ENCODE peak calls at places on chromosomes 7 and 10, in eight cellular contexts. One of them, this sample, is unnamed.

GRCh38 chr10:86979977-86980448 is 11.7 kb downstream of the ADIRF start:
- DNase-seq in Ammon's horn: no peak
- DNase-seq in activated naive CD8-positive, alpha-beta T cell treated with anti-CD3 and anti-CD28 coated beads, Interleukin-2, amount 50 U/mL, for 24 hours: no peak
- DNase-seq in COLO829: no peak
- DNase-seq in left colon: no peak
- DNase-seq in astrocyte of the hippocampus: no peak
- DNase-seq in stimulated activated CD4-positive, alpha-beta T cell treated with anti-CD3 and anti-CD28 coated beads, Interleukin-2, amount 100 ng/mL, for 48 hours: no peak
- DNase-seq in Calu3: no peak
- DNase-seq in this sample: no peak

GRCh38 chr7:118563311-118563710 is 338.8 kb downstream of the ANKRD7 start:
- DNase-seq in Ammon's horn: no peak
- DNase-seq in activated naive CD8-positive, alpha-beta T cell treated with anti-CD3 and anti-CD28 coated beads, Interleukin-2, amount 50 U/mL, for 24 hours: no peak
- DNase-seq in COLO829: no peak
- DNase-seq in left colon: no peak
- DNase-seq in astrocyte of the hippocampus: no peak
- DNase-seq in stimulated activated CD4-positive, alpha-beta T cell treated with anti-CD3 and anti-CD28 coated beads, Interleukin-2, amount 100 ng/mL, for 48 hours: no peak
- DNase-seq in Calu3: no peak
- DNase-seq in this sample: no peak

GRCh38 chr10:60480865-60481563 is 91.3 kb upstream of the ANK3 start:
- DNase-seq in Ammon's horn: peak
- DNase-seq in activated naive CD8-positive, alpha-beta T cell treated with anti-CD3 and anti-CD28 coated beads, Interleukin-2, amount 50 U/mL, for 24 hours: no peak
- DNase-seq in COLO829: peak
- DNase-seq in left colon: no peak
- DNase-seq in astrocyte of the hippocampus: peak
- DNase-seq in stimulated activated CD4-positive, alpha-beta T cell treated with anti-CD3 and anti-CD28 coated beads, Interleukin-2, amount 100 ng/mL, for 48 hours: no peak
- DNase-seq in Calu3: peak
- DNase-seq in this sample: peak

GRCh38 chr10:30736685-30737232 is 107.2 kb upstream of the LYZL2 start:
- DNase-seq in Ammon's horn: no peak
- DNase-seq in activated naive CD8-positive, alpha-beta T cell treated with anti-CD3 and anti-CD28 coated beads, Interleukin-2, amount 50 U/mL, for 24 hours: peak
- DNase-seq in COLO829: peak
- DNase-seq in left colon: peak
- DNase-seq in astrocyte of the hippocampus: peak
- DNase-seq in stimulated activated CD4-positive, alpha-beta T cell treated with anti-CD3 and anti-CD28 coated beads, Interleukin-2, amount 100 ng/mL, for 48 hours: no peak
- DNase-seq in Calu3: peak
- DNase-seq in this sample: no peak

GRCh38 chr7:157548691-157549265 is 212.0 kb downstream of the DNAJB6 start:
- DNase-seq in Ammon's horn: no peak
- DNase-seq in activated naive CD8-positive, alpha-beta T cell treated with anti-CD3 and anti-CD28 coated beads, Interleukin-2, amount 50 U/mL, for 24 hours: no peak
- DNase-seq in COLO829: no peak
- DNase-seq in left colon: peak
- DNase-seq in astrocyte of the hippocampus: no peak
- DNase-seq in stimulated activated CD4-positive, alpha-beta T cell treated with anti-CD3 and anti-CD28 coated beads, Interleukin-2, amount 100 ng/mL, for 48 hours: no peak
- DNase-seq in Calu3: no peak
- DNase-seq in this sample: no peak

GRCh38 chr7:81339946-81340345 is 421.1 kb upstream of the SEMA3C start:
- DNase-seq in Ammon's horn: no peak
- DNase-seq in activated naive CD8-positive, alpha-beta T cell treated with anti-CD3 and anti-CD28 coated beads, Interleukin-2, amount 50 U/mL, for 24 hours: no peak
- DNase-seq in COLO829: no peak
- DNase-seq in left colon: no peak
- DNase-seq in astrocyte of the hippocampus: no peak
- DNase-seq in stimulated activated CD4-positive, alpha-beta T cell treated with anti-CD3 and anti-CD28 coated beads, Interleukin-2, amount 100 ng/mL, for 48 hours: no peak
- DNase-seq in Calu3: no peak
- DNase-seq in this sample: no peak

GRCh38 chr7:97118306-97118917 is 914 bp downstream of the SDHAF3 start:
- DNase-seq in Ammon's horn: no peak
- DNase-seq in activated naive CD8-positive, alpha-beta T cell treated with anti-CD3 and anti-CD28 coated beads, Interleukin-2, amount 50 U/mL, for 24 hours: no peak
- DNase-seq in COLO829: no peak
- DNase-seq in left colon: no peak
- DNase-seq in astrocyte of the hippocampus: no peak
- DNase-seq in stimulated activated CD4-positive, alpha-beta T cell treated with anti-CD3 and anti-CD28 coated beads, Interleukin-2, amount 100 ng/mL, for 48 hours: no peak
- DNase-seq in Calu3: no peak
- DNase-seq in this sample: no peak

GRCh38 chr10:121608669-121609190 is 10.5 kb upstream of the FGFR2 start:
- DNase-seq in Ammon's horn: peak
- DNase-seq in activated naive CD8-positive, alpha-beta T cell treated with anti-CD3 and anti-CD28 coated beads, Interleukin-2, amount 50 U/mL, for 24 hours: peak
- DNase-seq in COLO829: no peak
- DNase-seq in left colon: peak
- DNase-seq in astrocyte of the hippocampus: peak
- DNase-seq in stimulated activated CD4-positive, alpha-beta T cell treated with anti-CD3 and anti-CD28 coated beads, Interleukin-2, amount 100 ng/mL, for 48 hours: peak
- DNase-seq in Calu3: peak
- DNase-seq in this sample: peak

GRCh38 chr10:102408728-102409603 is 9.6 kb downstream of the PSD start:
- DNase-seq in Ammon's horn: peak
- DNase-seq in activated naive CD8-positive, alpha-beta T cell treated with anti-CD3 and anti-CD28 coated beads, Interleukin-2, amount 50 U/mL, for 24 hours: peak
- DNase-seq in COLO829: no peak
- DNase-seq in left colon: peak
- DNase-seq in astrocyte of the hippocampus: peak
- DNase-seq in stimulated activated CD4-positive, alpha-beta T cell treated with anti-CD3 and anti-CD28 coated beads, Interleukin-2, amount 100 ng/mL, for 48 hours: peak
- DNase-seq in Calu3: no peak
- DNase-seq in this sample: no peak